ENCODE peak calls at places on chromosomes 2 and 18, in six cellular contexts. T is GM23338, E is HepG2, B is K562, N is WTC11, F is GM12878. D is an unnamed sample.
A peak's percentile ranks its signal among the peaks of the same experiment; 100 is the strongest.

GRCh38 chr2:233422050-233422639 is 67.9 kb downstream of the DGKD start:
- DNase-seq in T (no peak), E (no peak), B (peak; percentile 20), N (no peak), F (peak; percentile 66), D (no peak)

GRCh38 chr2:240220371-240220770 is 79.9 kb upstream of the OTOS start:
- DNase-seq in T (no peak), E (no peak), B (no peak), N (no peak), F (no peak), D (no peak)

GRCh38 chr2:26782876-26783704 is 2.8 kb upstream of the CENPA start:
- DNase-seq in T (no peak), E (peak; percentile 65), B (no peak), N (no peak), F (no peak), D (no peak)

GRCh38 chr2:230077851-230078547 is 9.3 kb upstream of the SLC16A14 start:
- DNase-seq in T (no peak), E (no peak), B (no peak), N (no peak), F (no peak), D (peak; percentile 47)

GRCh38 chr2:68126561-68126960 is 31.1 kb upstream of the PNO1 start:
- DNase-seq in T (no peak), E (no peak), B (peak; percentile 39), N (no peak), F (no peak), D (no peak)

GRCh38 chr2:29072251-29072650 is 2.1 kb downstream of the PCARE start:
- DNase-seq in T (no peak), E (no peak), B (no peak), N (no peak), F (no peak), D (no peak)

GRCh38 chr2:46014911-46015654 is 282.1 kb upstream of the EPAS1 start:
- DNase-seq in T (peak; percentile 87), E (no peak), B (no peak), N (peak; percentile 27), F (no peak), D (peak; percentile 34)

GRCh38 chr2:126913881-126914495 is 15.3 kb downstream of the TEX51 start:
- DNase-seq in T (no peak), E (no peak), B (no peak), N (no peak), F (no peak), D (peak; percentile 16)

GRCh38 chr2:143458258-143458954 is 329.2 kb downstream of the ARHGAP15 start:
- DNase-seq in T (no peak), E (no peak), B (no peak), N (no peak), F (no peak), D (no peak)

GRCh38 chr18:38981382-38981781 is 1415.8 kb upstream of the CELF4 start:
- DNase-seq in T (no peak), E (no peak), B (no peak), N (no peak), F (no peak), D (no peak)

GRCh38 chr2:84906900-84907714 is 1.7 kb downstream of the TMSB10 start:
- DNase-seq in T (peak; percentile 84), E (peak; percentile 57), B (peak; percentile 60), N (no peak), F (no peak), D (no peak)

GRCh38 chr2:196939381-196939780 is 12.9 kb upstream of the PGAP1 start:
- DNase-seq in T (no peak), E (no peak), B (no peak), N (no peak), F (no peak), D (no peak)

GRCh38 chr2:140775426-140775825 is 1355.4 kb downstream of the LRP1B start:
- DNase-seq in T (no peak), E (no peak), B (no peak), N (no peak), F (no peak), D (no peak)

GRCh38 chr2:191222952-191223351 is 22.3 kb upstream of the MYO1B start:
- DNase-seq in T (no peak), E (no peak), B (no peak), N (no peak), F (no peak), D (no peak)

GRCh38 chr2:231673348-231673770 is 35.0 kb upstream of the PTMA start:
- DNase-seq in T (peak; percentile 98), E (peak; percentile 84), B (peak; percentile 54), N (peak; percentile 96), F (no peak), D (peak; percentile 95)

DNA sequence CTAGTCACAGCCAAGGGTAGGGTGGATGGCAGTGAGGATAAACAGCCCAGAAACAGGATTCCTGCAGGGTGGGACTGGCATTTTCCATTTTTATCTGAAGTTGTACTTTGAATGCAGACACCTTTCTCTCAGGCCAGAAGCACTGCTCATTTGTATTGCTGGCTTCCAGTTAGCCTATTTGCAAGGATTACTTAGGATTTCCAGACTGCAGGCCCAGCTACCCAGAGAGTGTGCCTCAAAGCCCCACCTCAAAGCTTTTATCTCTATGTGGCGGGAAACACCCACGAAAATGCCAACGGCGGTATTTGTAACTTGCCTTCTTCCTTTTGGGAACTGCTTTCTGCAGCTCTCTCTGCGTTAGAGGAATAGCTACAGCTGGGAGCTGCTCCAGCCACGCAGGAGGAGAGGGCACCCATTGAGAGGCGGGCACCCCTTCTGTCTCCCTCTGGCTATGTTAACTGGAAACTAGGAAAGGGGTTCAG is 144.8 kb downstream of the TGIF1 start:
- DNase-seq in T (no peak), E (peak; percentile 30), B (peak; percentile 28), N (no peak), F (no peak), D (no peak)
- TF ChIP-seq CREB1 in T (no peak), E (no peak), B (no peak), N (no peak), F (no peak), D (no peak)

DNA sequence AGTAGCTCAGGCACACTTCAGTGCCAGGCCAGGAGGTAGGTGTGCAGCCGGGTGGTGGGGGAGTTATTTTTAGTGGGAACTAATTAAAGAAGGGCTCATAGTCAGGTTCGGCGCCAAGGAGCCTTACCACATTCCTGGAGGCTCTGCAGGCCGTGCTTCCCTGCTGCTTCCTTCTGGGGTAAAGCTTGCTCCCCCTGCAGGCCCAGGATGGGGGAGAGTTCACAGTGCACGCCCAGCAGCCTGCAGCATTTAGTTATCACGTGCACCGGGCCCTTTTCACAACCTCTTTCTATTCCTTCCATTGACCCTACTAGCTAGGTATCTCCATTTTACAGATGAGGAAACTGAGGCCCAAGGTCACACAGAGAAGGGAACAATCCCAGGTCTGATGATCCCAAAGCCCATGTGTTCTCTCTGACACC is 2.5 kb downstream of the KCNF1 start:
- DNase-seq in T (peak; percentile 86), E (no peak), B (peak; percentile 37), N (peak; percentile 73), F (no peak), D (no peak)
- TF ChIP-seq CREB1 in T (no peak), E (no peak), B (no peak), N (no peak), F (no peak), D (peak; percentile 33)

GRCh38 chr2:170176212-170176611 is 1.7 kb upstream of the MYO3B start:
- DNase-seq in T (no peak), E (no peak), B (no peak), N (no peak), F (no peak), D (no peak)

GRCh38 chr2:170165129-170165528 is 12.8 kb upstream of the MYO3B start:
- DNase-seq in T (no peak), E (no peak), B (no peak), N (no peak), F (no peak), D (no peak)

GRCh38 chr2:170166735-170167134 is 11.2 kb upstream of the MYO3B start:
- DNase-seq in T (no peak), E (no peak), B (no peak), N (no peak), F (no peak), D (no peak)

GRCh38 chr2:170170281-170171035 is 7.5 kb upstream of the MYO3B start:
- DNase-seq in T (peak; percentile 10), E (no peak), B (no peak), N (no peak), F (no peak), D (no peak)
- TF ChIP-seq CREB1 in T (no peak), E (no peak), B (no peak), N (no peak), F (no peak), D (no peak)

GRCh38 chr2:152716805-152717241 is 438 bp downstream of the PRPF40A start:
- DNase-seq in T (peak; percentile 60), E (peak; percentile 46), B (peak; percentile 49), N (peak; percentile 25), F (no peak), D (no peak)

GRCh38 chr2:152720794-152721193 is 2.4 kb downstream of the ARL6IP6 start:
- DNase-seq in T (no peak), E (no peak), B (no peak), N (no peak), F (no peak), D (no peak)

GRCh38 chr2:152718047-152718908 is at the start of gene ARL6IP6:
- DNase-seq in T (peak; percentile 95), E (peak; percentile 91), B (peak; percentile 90), N (peak; percentile 94), F (peak; percentile 64), D (peak; percentile 94)

GRCh38 chr2:152717242-152718046 is at the start of gene PRPF40A:
- DNase-seq in T (peak; percentile 98), E (peak; percentile 97), B (peak; percentile 100), N (peak; percentile 99), F (peak; percentile 92), D (peak; percentile 98)

DNA sequence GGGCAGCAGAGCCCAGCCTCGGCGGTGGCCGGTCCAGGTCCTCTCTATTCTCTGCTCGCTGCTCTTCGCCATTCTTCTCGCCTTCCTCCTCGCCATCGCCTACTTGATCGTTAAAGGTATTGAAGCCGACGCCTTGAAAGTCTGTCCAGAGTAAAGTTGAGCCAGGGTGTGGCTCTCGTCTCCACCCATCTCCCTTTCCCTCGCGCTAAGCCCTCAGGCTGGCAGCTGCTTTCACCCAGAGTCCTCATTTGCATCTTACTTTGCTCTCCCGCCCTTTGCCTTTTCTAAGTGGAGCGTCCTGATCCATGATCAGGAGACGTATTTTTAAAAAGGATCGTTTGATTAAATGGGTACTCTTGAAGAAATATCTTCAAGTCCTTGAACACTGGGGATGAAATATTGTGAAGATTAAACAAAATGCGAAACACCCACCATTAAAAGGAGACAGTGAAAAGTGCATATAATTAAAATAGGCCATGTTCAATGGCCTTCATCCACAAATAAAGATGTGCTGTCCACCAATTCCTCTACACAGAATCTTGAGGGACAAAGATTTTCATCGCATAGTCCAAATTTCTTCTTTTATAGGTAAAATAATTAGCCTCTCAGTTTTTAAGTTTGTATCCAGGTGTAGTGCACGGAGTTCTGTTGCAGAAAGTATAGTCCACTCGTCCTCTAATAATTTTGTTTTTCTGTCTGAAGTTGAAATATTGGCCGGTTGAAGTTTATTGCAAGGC is 657 bp downstream of the ARL6IP6 start:
- DNase-seq in T (peak; percentile 79), E (peak; percentile 63), B (peak; percentile 64), N (peak; percentile 53), F (peak; percentile 37), D (no peak)
- TF ChIP-seq CREB1 in T (no peak), E (no peak), B (no peak), N (no peak), F (no peak), D (no peak)

D was measured in H1.